ENCODE peak calls at places on chromosomes 6 and 20, in seven cellular contexts. H is cardiac muscle cell, S is choroid plexus epithelial cell, W is MM.1S, A is ascending aorta, P is Caco-2, V is AG10803. J is an unnamed sample.

GRCh38 chr20:3763691-3764601 is 3.6 kb downstream of the ADISSP start:
- DNase-seq in H (no peak), S (no peak), W (no peak), A (no peak), P (no peak), V (no peak), J (no peak)

GRCh38 chr20:56515657-56516381 is 8.7 kb upstream of the FAM209A start:
- DNase-seq in H (no peak), S (peak), W (no peak), A (no peak), P (no peak), V (peak), J (no peak)

GRCh38 chr6:34247481-34248197 is 1.2 kb downstream of the SMIM29 start:
- DNase-seq in H (no peak), S (no peak), W (no peak), A (no peak), P (no peak), V (no peak), J (no peak)

GRCh38 chr20:56588996-56589395 is 40.1 kb upstream of the TFAP2C start:
- DNase-seq in H (no peak), S (no peak), W (no peak), A (no peak), P (no peak), V (no peak), J (no peak)

GRCh38 chr20:7627734-7628663 is 312.3 kb downstream of the HAO1 start:
- DNase-seq in H (no peak), S (peak), W (no peak), A (no peak), P (no peak), V (peak), J (no peak)

GRCh38 chr6:168440520-168441433 is at the start of gene SMOC2:
- DNase-seq in H (peak), S (no peak), W (no peak), A (no peak), P (no peak), V (no peak), J (no peak)

GRCh38 chr6:143958839-143959399 is 49.1 kb downstream of the PLAGL1 start:
- DNase-seq in H (peak), S (no peak), W (no peak), A (no peak), P (no peak), V (no peak), J (no peak)

GRCh38 chr20:5085380-5085779 is 34.4 kb downstream of the PCNA start:
- DNase-seq in H (no peak), S (no peak), W (no peak), A (no peak), P (no peak), V (no peak), J (no peak)

GRCh38 chr20:1933465-1933870 is 38.3 kb downstream of the SIRPA start:
- DNase-seq in H (peak), S (no peak), W (no peak), A (no peak), P (no peak), V (peak), J (no peak)

GRCh38 chr6:170152111-170152926 is 138.6 kb downstream of the DLL1 start:
- DNase-seq in H (no peak), S (no peak), W (no peak), A (peak), P (no peak), V (no peak), J (no peak)

GRCh38 chr6:17491416-17492142 is 98.2 kb downstream of the CAP2 start:
- DNase-seq in H (no peak), S (no peak), W (no peak), A (no peak), P (no peak), V (no peak), J (no peak)

GRCh38 chr20:53901064-53901463 is 169.3 kb downstream of the BCAS1 start:
- DNase-seq in H (no peak), S (peak), W (no peak), A (no peak), P (no peak), V (peak), J (no peak)

GRCh38 chr6:158002249-158002950 is 20.7 kb downstream of the SYNJ2 start:
- DNase-seq in H (no peak), S (no peak), W (no peak), A (no peak), P (peak), V (no peak), J (no peak)

GRCh38 chr20:62055106-62055861 is 10.4 kb downstream of the TAF4 start:
- DNase-seq in H (no peak), S (no peak), W (no peak), A (no peak), P (peak), V (no peak), J (no peak)

GRCh38 chr6:15434263-15434662 is 188.4 kb downstream of the JARID2 start:
- DNase-seq in H (no peak), S (no peak), W (peak), A (no peak), P (no peak), V (no peak), J (peak)

GRCh38 chr6:101401792-101402617 is 8.5 kb downstream of the GRIK2 start:
- DNase-seq in H (peak), S (no peak), W (no peak), A (no peak), P (no peak), V (peak), J (no peak)

GRCh38 chr20:32325706-32326506 is 32.2 kb upstream of the ASXL1 start:
- DNase-seq in H (no peak), S (peak), W (no peak), A (no peak), P (peak), V (no peak), J (no peak)

GRCh38 chr6:163513003-163513402 is 98.5 kb downstream of the QKI start:
- DNase-seq in H (no peak), S (no peak), W (no peak), A (no peak), P (no peak), V (no peak), J (no peak)

GRCh38 chr6:97053643-97054411 is 129.3 kb downstream of the KLHL32 start:
- DNase-seq in H (peak), S (peak), W (peak), A (no peak), P (no peak), V (peak), J (no peak)

GRCh38 chr6:40937491-40937890 is 101.5 kb downstream of the UNC5CL start:
- DNase-seq in H (no peak), S (peak), W (no peak), A (no peak), P (no peak), V (peak), J (no peak)
- H3K4me3 ChIP-seq in H (no peak), S (no peak), W (no peak), A (no peak), P (no peak), V (no peak), J (no peak)

DNA sequence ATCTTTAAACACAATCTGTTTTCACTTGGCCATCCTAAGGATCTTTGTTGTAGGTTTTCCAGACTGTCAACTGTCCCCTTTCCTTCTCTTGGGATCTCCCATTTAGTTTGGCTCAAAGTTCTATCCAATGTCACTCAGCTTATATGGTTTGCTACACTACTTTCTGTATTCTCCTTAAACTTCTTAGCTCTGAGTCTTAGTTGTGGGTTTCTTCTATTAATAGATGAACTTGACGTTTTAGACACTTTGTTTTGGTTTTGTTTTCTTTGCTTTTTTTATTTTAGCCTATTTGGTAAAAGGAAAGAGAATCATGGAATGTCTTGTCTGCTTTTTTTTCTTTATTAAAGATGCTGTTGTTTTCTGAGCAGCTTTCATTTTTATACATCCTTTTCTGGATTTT is 11.4 kb downstream of the RMND1 start:
- DNase-seq in H (no peak), S (no peak), W (peak), A (no peak), P (no peak), V (no peak), J (no peak)
- H3K4me3 ChIP-seq in H (no peak), S (no peak), W (peak), A (peak), P (no peak), V (no peak), J (peak)

GRCh38 chr6:388202-388903 is 3.2 kb upstream of the IRF4 start:
- DNase-seq in H (no peak), S (no peak), W (no peak), A (no peak), P (no peak), V (no peak), J (no peak)

GRCh38 chr6:384898-385297 is 6.7 kb upstream of the IRF4 start:
- DNase-seq in H (no peak), S (no peak), W (no peak), A (no peak), P (no peak), V (no peak), J (no peak)

GRCh38 chr6:385614-386013 is 5.9 kb upstream of the IRF4 start:
- DNase-seq in H (no peak), S (no peak), W (no peak), A (no peak), P (no peak), V (no peak), J (no peak)

GRCh38 chr6:387293-387694 is 4.3 kb upstream of the IRF4 start:
- DNase-seq in H (no peak), S (no peak), W (no peak), A (no peak), P (no peak), V (no peak), J (no peak)

DNA sequence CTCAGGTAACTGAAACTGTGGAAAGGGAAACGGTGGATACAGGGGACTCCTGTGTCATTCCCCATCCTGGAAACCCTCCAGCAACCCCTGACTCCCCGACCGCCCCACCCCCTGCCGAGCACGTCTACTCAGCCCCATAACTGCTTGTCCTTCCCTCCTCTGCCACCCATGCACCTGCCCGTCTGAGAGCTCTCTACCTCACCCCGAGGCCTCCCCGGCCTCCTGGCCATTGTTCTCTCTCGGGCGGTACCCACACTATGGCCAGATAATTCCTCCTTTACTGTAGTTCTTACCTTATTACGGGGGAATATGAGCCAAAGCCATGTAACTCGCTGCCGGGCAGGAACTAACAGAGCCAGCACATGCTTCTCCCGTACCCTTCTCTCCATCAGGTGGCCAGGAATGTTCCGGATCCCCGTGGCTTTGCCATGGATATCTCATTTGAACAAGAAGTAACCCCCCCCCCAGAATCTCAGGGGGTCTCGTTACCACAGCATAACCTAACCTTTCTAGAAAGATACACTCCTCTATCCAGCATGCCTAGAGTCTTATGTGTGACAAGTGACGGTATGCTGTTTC is 4.8 kb upstream of the IRF4 start:
- DNase-seq in H (no peak), S (no peak), W (no peak), A (no peak), P (no peak), V (no peak), J (no peak)
- H3K4me3 ChIP-seq in H (no peak), S (no peak), W (no peak), A (no peak), P (no peak), V (no peak), J (no peak)

GRCh38 chr6:165231581-165232276 is 77.7 kb downstream of the C6orf118 start:
- DNase-seq in H (peak), S (peak), W (no peak), A (no peak), P (no peak), V (peak), J (peak)
- H3K4me3 ChIP-seq in H (no peak), S (no peak), W (no peak), A (no peak), P (no peak), V (no peak), J (no peak)

DNA sequence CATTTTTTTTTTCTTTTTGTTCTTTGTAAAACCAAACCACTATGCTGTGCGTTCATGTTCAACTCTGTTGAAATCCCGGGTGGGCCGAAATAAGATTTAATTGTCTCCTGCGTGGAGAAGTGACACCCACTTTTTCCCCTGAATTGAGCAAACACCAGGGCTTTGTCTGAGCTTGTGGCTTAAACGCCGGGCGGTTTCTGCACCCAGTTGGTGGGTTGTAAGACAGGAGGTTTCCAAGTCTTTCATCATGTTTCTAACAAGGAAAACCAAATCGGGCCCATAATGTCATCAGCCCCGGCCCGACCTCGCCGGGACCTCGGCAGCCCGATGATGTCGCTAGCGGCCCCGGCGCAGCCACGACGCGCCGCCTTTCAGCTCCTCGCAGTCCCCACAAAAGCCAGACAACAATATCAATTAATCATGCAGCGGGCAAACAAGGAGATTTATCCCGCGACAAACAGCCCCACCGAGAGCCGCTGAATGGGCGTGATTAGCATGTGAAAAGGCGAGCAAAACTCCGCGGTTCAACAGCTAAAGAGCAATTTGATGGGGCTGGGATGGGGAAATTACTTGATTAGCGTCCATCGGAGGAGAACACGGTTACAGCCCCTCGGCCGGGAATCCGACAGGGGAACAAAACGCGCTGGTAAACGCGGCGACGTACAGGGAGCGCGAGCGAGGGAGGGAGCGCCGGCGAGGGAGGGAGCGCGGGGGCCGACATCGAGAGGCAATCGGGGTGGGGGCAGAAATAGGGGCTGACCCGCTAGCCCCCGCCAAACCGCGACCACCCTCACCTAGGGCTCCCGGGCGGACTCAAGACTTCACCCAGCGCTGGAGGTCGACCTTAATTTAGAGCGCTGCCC is 5.3 kb downstream of the LINC00237 start:
- DNase-seq in H (no peak), S (no peak), W (no peak), A (no peak), P (no peak), V (peak), J (peak)
- H3K4me3 ChIP-seq in H (peak), S (no peak), W (peak), A (peak), P (peak), V (peak), J (peak)

GRCh38 chr20:10653593-10654288 is 20.1 kb downstream of the JAG1 start:
- DNase-seq in H (peak), S (peak), W (no peak), A (no peak), P (no peak), V (peak), J (peak)
- H3K4me3 ChIP-seq in H (no peak), S (peak), W (no peak), A (peak), P (no peak), V (peak), J (no peak)

GRCh38 chr6:4727671-4728435 is 48.4 kb upstream of the CDYL start:
- DNase-seq in H (peak), S (no peak), W (peak), A (no peak), P (no peak), V (peak), J (peak)
- H3K4me3 ChIP-seq in H (no peak), S (no peak), W (no peak), A (no peak), P (no peak), V (no peak), J (no peak)

J was measured in GM12865.